ENCODE peak calls at places on chromosomes 1 and 21, in seven cellular contexts. Z is GM03348; R is GM23338; H is stimulated activated CD8-positive, alpha-beta memory T cell treated with anti-CD3 and anti-CD28 coated beads, Interleukin-4, amount 100 ng/mL, for 1 hour; Q is thoracic aorta; X is GM12891; S is Right ventricle myocardium superior. Y is an unnamed sample.

GRCh38 chr1:2148691-2149090 is 45.9 kb downstream of the FAAP20 start:
- DNase-seq in Z (no peak), R (no peak), H (no peak), Q (no peak), X (no peak), S (no peak), Y (no peak)

GRCh38 chr1:67346982-67347381 is 39.3 kb downstream of the IL12RB2 start:
- DNase-seq in Z (no peak), R (no peak), H (no peak), Q (no peak), X (no peak), S (no peak), Y (no peak)

GRCh38 chr21:46099476-46099875 is 1.6 kb downstream of the COL6A2 start:
- DNase-seq in Z (peak; percentile 76), R (peak; percentile 57), H (no peak), Q (peak; percentile 3), X (peak; percentile 10), S (peak; percentile 60), Y (no peak)

GRCh38 chr1:18646776-18647410 is 16.2 kb downstream of the PAX7 start:
- DNase-seq in Z (no peak), R (peak; percentile 68), H (no peak), Q (no peak), X (no peak), S (no peak), Y (no peak)

GRCh38 chr1:218025454-218025853 is 259.6 kb upstream of the RRP15 start:
- DNase-seq in Z (no peak), R (no peak), H (no peak), Q (no peak), X (no peak), S (no peak), Y (no peak)

GRCh38 chr1:9145021-9145668 is 16.2 kb upstream of the GPR157 start:
- DNase-seq in Z (peak; percentile 46), R (no peak), H (no peak), Q (no peak), X (no peak), S (no peak), Y (no peak)

GRCh38 chr1:206427296-206427695 is 43.0 kb upstream of the IKBKE start:
- DNase-seq in Z (no peak), R (no peak), H (no peak), Q (no peak), X (no peak), S (no peak), Y (no peak)

GRCh38 chr1:62437273-62437945 is 560 bp downstream of the USP1 start:
- DNase-seq in Z (peak; percentile 29), R (peak; percentile 51), H (no peak), Q (no peak), X (peak; percentile 15), S (no peak), Y (no peak)

GRCh38 chr1:10677508-10678364 is 118.7 kb downstream of the CASZ1 start:
- DNase-seq in Z (no peak), R (peak; percentile 60), H (no peak), Q (no peak), X (no peak), S (no peak), Y (no peak)

GRCh38 chr1:223444411-223444810 is 51.2 kb downstream of the CCDC185 start:
- DNase-seq in Z (no peak), R (no peak), H (no peak), Q (no peak), X (no peak), S (no peak), Y (no peak)

GRCh38 chr1:85585845-85586244 is 5.3 kb downstream of the CCN1 start:
- DNase-seq in Z (peak; percentile 52), R (no peak), H (no peak), Q (no peak), X (no peak), S (no peak), Y (no peak)

GRCh38 chr1:217333939-217334338 is 297.0 kb downstream of the GPATCH2 start:
- DNase-seq in Z (peak; percentile 38), R (peak; percentile 84), H (no peak), Q (no peak), X (peak; percentile 23), S (no peak), Y (no peak)

GRCh38 chr1:151534662-151535278 is 5.3 kb upstream of the TUFT1 start:
- DNase-seq in Z (peak; percentile 86), R (peak; percentile 85), H (peak; percentile 50), Q (no peak), X (peak; percentile 63), S (peak; percentile 87), Y (peak; percentile 31)

GRCh38 chr1:27574871-27575831 is 28.8 kb downstream of the AHDC1 start:
- DNase-seq in Z (peak; percentile 93), R (peak; percentile 92), H (no peak), Q (no peak), X (no peak), S (peak; percentile 87), Y (no peak)

GRCh38 chr1:26158271-26159112 is at the start of gene FAM110D:
- DNase-seq in Z (no peak), R (peak; percentile 49), H (no peak), Q (no peak), X (no peak), S (no peak), Y (no peak)

GRCh38 chr1:112833806-112834205 is 118.7 kb upstream of the PPM1J start:
- DNase-seq in Z (no peak), R (no peak), H (no peak), Q (no peak), X (no peak), S (no peak), Y (no peak)

GRCh38 chr1:94270801-94271203 is 33.4 kb upstream of the ARHGAP29 start:
- DNase-seq in Z (peak; percentile 20), R (no peak), H (no peak), Q (no peak), X (no peak), S (no peak), Y (no peak)

GRCh38 chr1:207027221-207027777 is 5.3 kb downstream of the C1orf116 start:
- DNase-seq in Z (peak; percentile 56), R (no peak), H (no peak), Q (no peak), X (no peak), S (no peak), Y (no peak)

GRCh38 chr1:224357626-224358124 is 996 bp downstream of the CNIH4 start:
- DNase-seq in Z (peak; percentile 72), R (no peak), H (no peak), Q (no peak), X (no peak), S (no peak), Y (no peak)

GRCh38 chr1:165857046-165857801 is 29.8 kb downstream of the UCK2 start:
- DNase-seq in Z (no peak), R (peak; percentile 56), H (no peak), Q (no peak), X (no peak), S (no peak), Y (no peak)

GRCh38 chr1:7389786-7390603 is 381.1 kb upstream of the VAMP3 start:
- DNase-seq in Z (no peak), R (no peak), H (no peak), Q (no peak), X (no peak), S (no peak), Y (no peak)

GRCh38 chr1:32972814-32973428 is 8.3 kb upstream of the RNF19B start:
- DNase-seq in Z (peak; percentile 77), R (peak; percentile 93), H (no peak), Q (no peak), X (peak; percentile 30), S (peak; percentile 56), Y (no peak)

GRCh38 chr1:166189126-166189525 is 22.3 kb upstream of the FAM78B start:
- DNase-seq in Z (no peak), R (no peak), H (no peak), Q (no peak), X (no peak), S (no peak), Y (no peak)

GRCh38 chr1:24121406-24121805 is 9.5 kb upstream of the MYOM3 start:
- DNase-seq in Z (no peak), R (no peak), H (no peak), Q (no peak), X (no peak), S (no peak), Y (no peak)

GRCh38 chr1:33893147-33893830 is 29.4 kb downstream of the HMGB4 start:
- DNase-seq in Z (peak; percentile 85), R (no peak), H (no peak), Q (no peak), X (no peak), S (no peak), Y (no peak)

GRCh38 chr1:101302831-101303511 is 66.2 kb downstream of the S1PR1 start:
- DNase-seq in Z (peak; percentile 35), R (no peak), H (no peak), Q (no peak), X (no peak), S (no peak), Y (no peak)

GRCh38 chr1:19029191-19030085 is 73.0 kb upstream of the IFFO2 start:
- DNase-seq in Z (no peak), R (no peak), H (no peak), Q (no peak), X (no peak), S (no peak), Y (no peak)

GRCh38 chr1:1616045-1616821 is 933 bp downstream of the MIB2 start:
- DNase-seq in Z (peak; percentile 91), R (no peak), H (no peak), Q (no peak), X (peak; percentile 72), S (peak; percentile 71), Y (peak; percentile 33)

GRCh38 chr1:180386740-180387367 is 115.5 kb downstream of the ACBD6 start:
- DNase-seq in Z (no peak), R (no peak), H (no peak), Q (no peak), X (no peak), S (no peak), Y (no peak)

GRCh38 chr1:21175324-21175669 is 1.4 kb downstream of the EIF4G3 start:
- DNase-seq in Z (no peak), R (no peak), H (no peak), Q (no peak), X (no peak), S (peak; percentile 66), Y (no peak)

GRCh38 chr1:101741910-101742309 is 254.8 kb downstream of the OLFM3 start:
- DNase-seq in Z (no peak), R (no peak), H (no peak), Q (no peak), X (no peak), S (no peak), Y (no peak)

GRCh38 chr1:1846386-1846918 is 44.4 kb downstream of the GNB1 start:
- DNase-seq in Z (no peak), R (no peak), H (no peak), Q (no peak), X (no peak), S (no peak), Y (no peak)

GRCh38 chr1:21874778-21875547 is 62.1 kb downstream of the HSPG2 start:
- DNase-seq in Z (no peak), R (no peak), H (no peak), Q (no peak), X (no peak), S (no peak), Y (no peak)

Y was measured in GOT3.